ENCODE peak calls at places on chromosome 20, in ten cellular contexts. V is posterior vena cava; B is NCI-H446; M is astrocyte of the spinal cord; K is HAP-1; Y is testis; W is stimulated activated naive CD8-positive, alpha-beta T cell treated with anti-CD3 and anti-CD28 coated beads, Interleukin-15, Interleukin-2, amounts not matched to agents 100 U/mL and 50 U/mL, for 24 hours; F is mammary epithelial cell; D is NCI-H748 treated with DMSO at 0.1 percent for 48 hours; Q is ELF-1. X is an unnamed sample.

GRCh38 chr20:19943021-19943659 is 74.0 kb upstream of the NAA20 start:
- DNase-seq in F (peak; percentile 16), B (no peak), D (no peak), V (no peak), Y (peak; percentile 82), K (no peak), W (no peak), M (no peak), Q (no peak), X (no peak)

GRCh38 chr20:3374296-3374695 is 33.2 kb downstream of the DNAAF9 start:
- DNase-seq in Y (no peak), D (no peak), Q (no peak), M (no peak), F (no peak), V (no peak), B (no peak), K (no peak), W (no peak), X (peak; percentile 89)

GRCh38 chr20:63317601-63318291 is 24.8 kb downstream of the COL20A1 start:
- DNase-seq in Q (no peak), B (no peak), F (no peak), Y (no peak), V (peak; percentile 66), M (no peak), K (no peak), W (no peak), D (no peak), X (no peak)

GRCh38 chr20:43844778-43845614 is 69.7 kb upstream of the TOX2 start:
- DNase-seq in V (no peak), D (no peak), B (no peak), F (peak; percentile 84), W (no peak), Q (no peak), Y (peak; percentile 57), M (peak; percentile 65), K (no peak), X (peak; percentile 89)

GRCh38 chr20:49234831-49235230 is 15.6 kb downstream of the DDX27 start:
- DNase-seq in K (no peak), V (no peak), M (no peak), W (no peak), F (no peak), D (no peak), Y (no peak), B (no peak), Q (no peak), X (no peak)

GRCh38 chr20:49199729-49200293 is 11.7 kb upstream of the STAU1 start:
- DNase-seq in M (no peak), V (no peak), D (no peak), K (no peak), Q (no peak), W (no peak), B (no peak), Y (no peak), F (no peak), X (no peak)

GRCh38 chr20:21670126-21670525 is 35.3 kb upstream of the PAX1 start:
- DNase-seq in V (no peak), M (no peak), D (no peak), W (no peak), F (no peak), K (no peak), B (no peak), Q (no peak), Y (no peak), X (no peak)

GRCh38 chr20:49584418-49585382 is 16.8 kb upstream of the PTGIS start:
- DNase-seq in K (no peak), B (no peak), D (no peak), F (no peak), Y (no peak), M (no peak), Q (no peak), W (no peak), V (peak; percentile 82), X (no peak)

GRCh38 chr20:53621482-53622246 is 28.0 kb upstream of the ZNF217 start:
- DNase-seq in V (peak; percentile 77), D (no peak), Q (peak; percentile 86), K (peak; percentile 59), Y (peak; percentile 45), W (no peak), B (peak; percentile 79), F (peak; percentile 89), M (peak; percentile 59), X (peak; percentile 99)

GRCh38 chr20:57505991-57506390 is 18.9 kb downstream of the CTCFL start:
- DNase-seq in D (peak; percentile 28), W (no peak), Q (no peak), F (no peak), M (no peak), K (no peak), Y (no peak), B (peak; percentile 15), V (no peak), X (peak; percentile 22)

GRCh38 chr20:48600470-48600945 is 227.3 kb downstream of the PREX1 start:
- DNase-seq in W (no peak), V (peak; percentile 17), B (no peak), D (no peak), K (no peak), M (no peak), Q (no peak), F (no peak), Y (no peak), X (no peak)

GRCh38 chr20:52025938-52026337 is 165.6 kb downstream of the ZFP64 start:
- DNase-seq in B (no peak), D (no peak), M (no peak), V (no peak), K (no peak), Y (no peak), Q (no peak), F (no peak), W (no peak), X (no peak)

GRCh38 chr20:36145877-36146707 is 8.4 kb upstream of the EPB41L1 start:
- DNase-seq in D (no peak), Y (no peak), Q (no peak), F (no peak), V (no peak), W (no peak), M (no peak), B (peak; percentile 71), K (no peak), X (peak; percentile 62)

GRCh38 chr20:18101125-18101820 is 36.4 kb upstream of the KAT14 start:
- DNase-seq in M (no peak), B (no peak), K (no peak), Q (peak; percentile 74), V (no peak), Y (no peak), W (no peak), D (no peak), F (no peak), X (no peak)

GRCh38 chr20:35621560-35621946 is 5.9 kb downstream of the SPAG4 start:
- DNase-seq in K (no peak), M (no peak), W (no peak), Y (no peak), V (no peak), Q (no peak), B (no peak), D (no peak), F (no peak), X (no peak)

GRCh38 chr20:21713901-21714296 is 8.4 kb downstream of the PAX1 start:
- DNase-seq in W (no peak), B (no peak), M (no peak), Q (peak; percentile 28), V (no peak), D (no peak), F (no peak), Y (no peak), K (no peak), X (no peak)

GRCh38 chr20:62791301-62792181 is 4.7 kb upstream of the MRGBP start:
- DNase-seq in V (peak; percentile 92), F (peak; percentile 78), B (peak; percentile 96), K (peak; percentile 91), Q (peak; percentile 96), D (peak; percentile 42), W (peak; percentile 84), M (peak; percentile 86), Y (peak; percentile 92), X (peak; percentile 82)

GRCh38 chr20:61448396-61448795 is 196.3 kb downstream of the CDH4 start:
- DNase-seq in V (no peak), Y (no peak), F (no peak), M (no peak), B (no peak), K (no peak), Q (no peak), D (peak; percentile 17), W (no peak), X (no peak)

GRCh38 chr20:3111507-3111906 is 27.0 kb upstream of the AVP start:
- DNase-seq in D (no peak), Y (no peak), V (no peak), M (no peak), F (no peak), K (no peak), Q (no peak), B (no peak), W (no peak), X (no peak)

GRCh38 chr20:4730782-4731181 is 9.1 kb downstream of the PRND start:
- DNase-seq in Q (peak; percentile 18), D (peak; percentile 55), B (peak; percentile 16), F (no peak), M (no peak), K (peak; percentile 39), W (no peak), V (no peak), Y (peak; percentile 47), X (peak; percentile 13)

GRCh38 chr20:32018269-32019155 is 8.3 kb downstream of the CCM2L start:
- DNase-seq in F (peak; percentile 19), W (peak; percentile 64), K (peak; percentile 38), B (peak; percentile 72), M (no peak), Q (peak; percentile 91), Y (peak; percentile 51), V (no peak), D (peak; percentile 90), X (peak; percentile 6)

GRCh38 chr20:21323640-21324039 is 20.5 kb downstream of the XRN2 start:
- DNase-seq in M (peak; percentile 73), F (peak; percentile 84), B (peak; percentile 22), Q (no peak), W (no peak), Y (no peak), V (no peak), D (no peak), K (peak; percentile 35), X (peak; percentile 85)

GRCh38 chr20:8996817-8997512 is 71.9 kb upstream of the PLCB4 start:
- DNase-seq in V (no peak), K (no peak), F (no peak), Q (peak; percentile 6), W (no peak), D (peak; percentile 39), M (no peak), Y (no peak), B (peak; percentile 27), X (no peak)

GRCh38 chr20:63698739-63699465 is 2.5 kb downstream of the TNFRSF6B start:
- DNase-seq in K (no peak), Q (peak; percentile 41), D (no peak), Y (no peak), V (peak; percentile 94), W (peak; percentile 73), F (peak; percentile 94), B (no peak), M (peak; percentile 93), X (peak; percentile 88)

GRCh38 chr20:56483970-56484369 is 15.5 kb downstream of the RTF2 start:
- DNase-seq in F (no peak), Y (peak; percentile 48), W (no peak), V (no peak), D (no peak), M (no peak), B (no peak), K (no peak), Q (no peak), X (no peak)

GRCh38 chr20:11995750-11996567 is 78.3 kb downstream of the BTBD3 start:
- DNase-seq in M (peak; percentile 49), K (no peak), Q (no peak), Y (no peak), B (no peak), V (no peak), W (no peak), D (no peak), F (peak; percentile 89), X (peak; percentile 6)

GRCh38 chr20:40010483-40010882 is 678.6 kb downstream of the MAFB start:
- DNase-seq in Q (peak; percentile 70), M (no peak), K (no peak), Y (peak; percentile 15), V (peak; percentile 62), F (no peak), B (no peak), W (no peak), D (no peak), X (no peak)

GRCh38 chr20:1105599-1106194 is 12.7 kb upstream of the PSMF1 start:
- DNase-seq in V (no peak), M (no peak), W (no peak), F (no peak), B (no peak), Q (no peak), K (no peak), D (no peak), Y (no peak), X (no peak)

X was measured in renal cortical epithelial cell.